ENCODE peak calls at places on chromosomes 7 and 10, in eight cellular contexts. M, I, R, S, Y, T, V and N are unnamed samples.

GRCh38 chr7:117119192-117119924 is 166.1 kb downstream of the ST7 start:
- DNase-seq in T (peak), Y (peak), M (peak), S (peak), R (peak), V (peak), I (peak), N (peak)

GRCh38 chr10:130864951-130865350 is 446.6 kb downstream of the TCERG1L start:
- DNase-seq in T (no peak), S (no peak), M (no peak), I (no peak), R (no peak), V (no peak), Y (no peak), N (no peak)

GRCh38 chr7:105198223-105198622 is 184.2 kb downstream of the KMT2E start:
- DNase-seq in M (peak), V (no peak), S (no peak), Y (no peak), I (no peak), R (peak), T (peak), N (peak)

GRCh38 chr7:15972767-15973362 is 286.4 kb upstream of the MEOX2 start:
- DNase-seq in I (no peak), R (peak), V (no peak), S (no peak), M (peak), T (peak), Y (no peak), N (no peak)

GRCh38 chr7:16564909-16565426 is 38.3 kb downstream of the LRRC72 start:
- DNase-seq in I (no peak), M (peak), V (peak), S (no peak), Y (peak), R (peak), T (peak), N (peak)

GRCh38 chr7:73736885-73737284 is 1.7 kb downstream of the ABHD11 start:
- DNase-seq in M (no peak), Y (no peak), R (no peak), I (no peak), T (no peak), S (no peak), V (no peak), N (no peak)

GRCh38 chr7:155962191-155962967 is 150.1 kb upstream of the SHH start:
- DNase-seq in T (peak), I (no peak), V (no peak), R (peak), Y (peak), M (peak), S (no peak), N (no peak)

GRCh38 chr10:95445223-95445836 is 115.8 kb downstream of the SORBS1 start:
- DNase-seq in T (peak), S (no peak), V (no peak), I (no peak), Y (peak), R (peak), M (peak), N (peak)

GRCh38 chr7:113159746-113160339 is 41.5 kb upstream of the SMIM30 start:
- DNase-seq in Y (peak), T (peak), R (peak), M (peak), V (no peak), I (peak), S (no peak), N (peak)

GRCh38 chr10:43824934-43825333 is 176.3 kb upstream of the ZNF32 start:
- DNase-seq in M (peak), T (peak), I (no peak), R (peak), S (no peak), V (no peak), Y (no peak), N (no peak)

GRCh38 chr7:139603282-139603681 is 79.8 kb downstream of the CLEC2L start:
- DNase-seq in V (no peak), S (no peak), T (no peak), I (no peak), R (no peak), Y (no peak), M (no peak), N (no peak)